ENCODE peak calls at places on chromosomes 16 and 17, in four cellular contexts. A is activated B cell treated with CpG ODN at 0.5 μM for 24 hours, Y is AG04450, Q is lower leg skin. R is an unnamed sample.

GRCh38 chr16:85955566-85955965 is 56.6 kb downstream of the IRF8 start:
- DNase-seq in Q (no peak), Y (no peak), A (peak), R (no peak)

GRCh38 chr16:8594149-8594666 is 3.9 kb upstream of the TMEM114 start:
- DNase-seq in Q (no peak), Y (no peak), A (no peak), R (no peak)

GRCh38 chr17:74690409-74690825 is 22.3 kb downstream of the CD300LF start:
- DNase-seq in A (no peak), Y (no peak), Q (no peak), R (no peak)

GRCh38 chr17:19372866-19373505 is 5.3 kb upstream of the MAPK7 start:
- DNase-seq in Q (peak), A (no peak), Y (no peak), R (no peak)

GRCh38 chr17:14019186-14019956 is 49.9 kb upstream of the COX10 start:
- DNase-seq in Q (no peak), Y (peak), A (no peak), R (no peak)

GRCh38 chr17:66541461-66542182 is 239.2 kb downstream of the PRKCA start:
- DNase-seq in A (no peak), Y (no peak), Q (no peak), R (no peak)

GRCh38 chr16:1533443-1533951 is at the start of gene TMEM204:
- DNase-seq in Q (peak), A (no peak), Y (peak), R (peak)

GRCh38 chr16:48117217-48118105 is 38.3 kb downstream of the ABCC12 start:
- DNase-seq in Q (no peak), A (peak), Y (no peak), R (no peak)

GRCh38 chr17:77274137-77274829 is 133.5 kb downstream of the SEC14L1 start:
- DNase-seq in Y (no peak), A (no peak), Q (no peak), R (no peak)

GRCh38 chr17:48439875-48440505 is 10.0 kb upstream of the SKAP1 start:
- DNase-seq in A (no peak), Y (no peak), Q (no peak), R (no peak)

GRCh38 chr17:29059281-29059680 is 16.3 kb downstream of the PIPOX start:
- DNase-seq in A (no peak), Y (peak), Q (no peak), R (no peak)

GRCh38 chr17:51827140-51827539 is 331.4 kb downstream of the CA10 start:
- DNase-seq in Q (no peak), Y (no peak), A (no peak), R (no peak)

GRCh38 chr17:42279776-42280630 is 3.8 kb upstream of the STAT5B start:
- DNase-seq in A (no peak), Q (peak), Y (no peak), R (no peak)

GRCh38 chr17:55549140-55549539 is 37.9 kb upstream of the SMIM36 start:
- DNase-seq in Q (no peak), A (no peak), Y (no peak), R (no peak)

GRCh38 chr16:51542856-51543510 is 391.9 kb upstream of the SALL1 start:
- DNase-seq in Y (no peak), Q (no peak), A (no peak), R (no peak)

GRCh38 chr17:16444258-16444886 is 29.0 kb downstream of the TRPV2 start:
- DNase-seq in A (no peak), Q (no peak), Y (no peak), R (no peak)

GRCh38 chr16:50068550-50068949 is 2.8 kb downstream of the HEATR3 start:
- DNase-seq in Y (peak), Q (no peak), A (no peak), R (no peak)

GRCh38 chr16:58960484-58960883 is 226.4 kb upstream of the GOT2 start:
- DNase-seq in A (no peak), Q (no peak), Y (no peak), R (no peak)

GRCh38 chr17:21295036-21295952 is 10.8 kb downstream of the MAP2K3 start:
- DNase-seq in A (no peak), Q (no peak), Y (no peak), R (no peak)

GRCh38 chr17:35963663-35964062 is 17.6 kb downstream of the CCL16 start:
- DNase-seq in A (no peak), Q (no peak), Y (no peak), R (no peak)

GRCh38 chr17:65892912-65893377 is 299.0 kb downstream of the CEP112 start:
- DNase-seq in Y (no peak), A (no peak), Q (no peak), R (no peak)

GRCh38 chr16:11101283-11101682 is 154.7 kb downstream of the SOCS1 start:
- DNase-seq in Q (no peak), Y (no peak), A (no peak), R (no peak)

GRCh38 chr17:66842959-66843358 is 8.0 kb downstream of the CACNG5 start:
- DNase-seq in A (no peak), Y (no peak), Q (peak), R (no peak)

GRCh38 chr17:79515646-79516604 is 94.9 kb downstream of the RBFOX3 start:
- DNase-seq in Y (no peak), A (no peak), Q (no peak), R (no peak)

GRCh38 chr17:61458491-61459433 is 6.5 kb downstream of the TBX4 start:
- DNase-seq in Y (no peak), A (no peak), Q (peak), R (no peak)

GRCh38 chr17:47720196-47720595 is 12.8 kb upstream of the TBX21 start:
- DNase-seq in A (no peak), Q (no peak), Y (no peak), R (no peak)

GRCh38 chr17:6507535-6507934 is 48.8 kb downstream of the PITPNM3 start:
- DNase-seq in A (no peak), Q (peak), Y (peak), R (peak)

GRCh38 chr16:87343753-87344050 is 26.5 kb upstream of the C16orf95 start:
- DNase-seq in Q (no peak), Y (no peak), A (no peak), R (no peak)

GRCh38 chr17:47918003-47918402 is 22.0 kb downstream of the SP2 start:
- DNase-seq in Q (no peak), A (no peak), Y (no peak), R (no peak)

GRCh38 chr17:28613916-28614315 is at the start of gene RSKR:
- DNase-seq in Y (no peak), A (no peak), Q (no peak), R (no peak)

GRCh38 chr16:8620535-8620934 is 963 bp upstream of the METTL22 start:
- DNase-seq in Q (no peak), Y (no peak), A (no peak), R (no peak)

GRCh38 chr17:81577278-81578000 is 25.3 kb upstream of the FAAP100 start:
- DNase-seq in Y (no peak), Q (no peak), A (no peak), R (no peak)